ENCODE peak calls at places on chromosomes 13 and 19, in six cellular contexts. N, W, M, E, T and Q are unnamed samples.

GRCh38 chr13:114096031-114096485 is 36.4 kb downstream of the RASA3 start:
- DNase-seq in M (no peak), E (no peak), T (peak), N (no peak), W (no peak), Q (no peak)

GRCh38 chr19:35042056-35042730 is 672 bp downstream of the HPN start:
- DNase-seq in M (no peak), T (no peak), E (no peak), N (no peak), W (no peak), Q (no peak)

GRCh38 chr19:49165865-49166301 is 8.3 kb downstream of the TRPM4 start:
- DNase-seq in M (no peak), W (no peak), N (no peak), E (no peak), T (no peak), Q (no peak)

GRCh38 chr13:58087566-58087965 is 456.0 kb downstream of the PCDH17 start:
- DNase-seq in N (no peak), T (no peak), E (no peak), W (no peak), M (no peak), Q (no peak)

GRCh38 chr19:32224371-32225244 is 120.8 kb upstream of the ZNF507 start:
- DNase-seq in M (peak), N (no peak), E (no peak), W (peak), T (peak), Q (peak)

GRCh38 chr13:94435604-94436226 is 43.8 kb downstream of the DCT start:
- DNase-seq in T (no peak), W (no peak), E (peak), N (no peak), M (peak), Q (peak)

GRCh38 chr13:51825165-51825592 is 19.8 kb downstream of the TMEM272 start:
- DNase-seq in E (no peak), N (no peak), T (no peak), W (no peak), M (no peak), Q (no peak)

GRCh38 chr13:51734786-51735185 is 69.2 kb downstream of the DHRS12 start:
- DNase-seq in M (no peak), N (no peak), W (no peak), E (no peak), T (no peak), Q (no peak)

GRCh38 chr13:42534785-42535184 is 39.2 kb upstream of the TNFSF11 start:
- DNase-seq in N (no peak), T (no peak), M (no peak), W (no peak), E (no peak), Q (no peak)

GRCh38 chr19:47435883-47436417 is 16.6 kb upstream of the MEIS3 start:
- DNase-seq in N (no peak), E (no peak), W (no peak), T (no peak), M (no peak), Q (no peak)

GRCh38 chr13:113855012-113855921 is 8.6 kb downstream of the GAS6 start:
- DNase-seq in E (no peak), T (peak), N (no peak), W (peak), M (peak), Q (no peak)

GRCh38 chr19:35738021-35738886 is 4.0 kb downstream of the IGFLR1 start:
- DNase-seq in W (no peak), M (no peak), T (peak), N (no peak), E (no peak), Q (no peak)

GRCh38 chr19:5804516-5805464 is at the start of gene NRTN:
- DNase-seq in T (no peak), N (no peak), E (no peak), W (no peak), M (peak), Q (no peak)

GRCh38 chr19:10764340-10764894 is 46.5 kb downstream of the DNM2 start:
- DNase-seq in T (no peak), W (no peak), N (no peak), M (peak), E (no peak), Q (no peak)

GRCh38 chr19:51740356-51740755 is 11.3 kb downstream of the FPR1 start:
- DNase-seq in W (no peak), E (no peak), M (no peak), T (no peak), N (no peak), Q (no peak)

GRCh38 chr19:10961073-10961762 is 388 bp downstream of the SMARCA4 start:
- DNase-seq in N (no peak), W (peak), E (no peak), T (peak), M (no peak), Q (peak)

GRCh38 chr13:32025730-32026129 is 5.8 kb upstream of the FRY start:
- DNase-seq in T (no peak), N (no peak), E (no peak), M (no peak), W (no peak), Q (no peak)

GRCh38 chr19:58021541-58022282 is 12.1 kb upstream of the ZSCAN1 start:
- DNase-seq in T (peak), M (peak), W (peak), N (no peak), E (no peak), Q (peak)

GRCh38 chr13:92769064-92769463 is 457.5 kb upstream of the GPC6 start:
- DNase-seq in T (no peak), M (no peak), N (peak), W (no peak), E (no peak), Q (no peak)

GRCh38 chr13:49995535-49996165 is 1.2 kb upstream of the TRIM13 start:
- DNase-seq in M (peak), E (no peak), W (no peak), T (no peak), N (no peak), Q (peak)

GRCh38 chr19:29532097-29532496 is 6.3 kb downstream of the VSTM2B start:
- DNase-seq in M (no peak), T (no peak), N (no peak), E (no peak), W (no peak), Q (no peak)

GRCh38 chr19:741506-742131 is 9.3 kb upstream of the MISP start:
- DNase-seq in W (no peak), N (no peak), T (no peak), E (no peak), M (no peak), Q (peak)

GRCh38 chr19:51398096-51398704 is 7.8 kb upstream of the C19orf84 start:
- DNase-seq in W (no peak), T (no peak), N (no peak), M (peak), E (no peak), Q (peak)

GRCh38 chr13:99371956-99372355 is 64.8 kb upstream of the GPR183 start:
- DNase-seq in W (no peak), M (no peak), E (no peak), N (no peak), T (no peak), Q (no peak)